ENCODE peak calls at places on chromosomes 3 and 15, in ten cellular contexts. Q, K, R, J, F, V, D, Y, U and Z are unnamed samples.

GRCh38 chr3:154324919-154325318 is 632 bp upstream of the DHX36 start:
- DNase-seq in D (no peak), Y (no peak), K (no peak), J (no peak), V (no peak), U (peak), R (peak), Q (peak), F (no peak), Z (no peak)

GRCh38 chr3:51139616-51140015 is 245.5 kb upstream of the MANF start:
- DNase-seq in Y (no peak), J (no peak), K (no peak), V (no peak), U (no peak), R (no peak), F (no peak), Q (no peak), D (no peak), Z (no peak)

GRCh38 chr15:98035134-98035533 is 74.6 kb downstream of the ARRDC4 start:
- DNase-seq in Y (no peak), D (no peak), Q (no peak), K (no peak), U (no peak), J (no peak), F (no peak), R (no peak), V (no peak), Z (no peak)

GRCh38 chr15:98770984-98771383 is 122.6 kb downstream of the IGF1R start:
- DNase-seq in F (no peak), U (no peak), V (no peak), K (no peak), Y (no peak), R (no peak), J (no peak), D (no peak), Q (no peak), Z (no peak)

GRCh38 chr15:81304226-81304625 is 19.7 kb downstream of the STARD5 start:
- DNase-seq in K (peak), V (no peak), U (no peak), J (no peak), Q (no peak), R (no peak), D (no peak), F (no peak), Y (no peak), Z (no peak)

GRCh38 chr3:71173421-71173975 is 410.0 kb downstream of the FOXP1 start:
- DNase-seq in F (no peak), J (no peak), R (no peak), Y (no peak), U (no peak), D (no peak), V (no peak), K (no peak), Q (no peak), Z (no peak)

GRCh38 chr15:99169769-99170311 is 65.0 kb downstream of the SYNM start:
- DNase-seq in J (no peak), R (no peak), D (no peak), Q (peak), K (no peak), Y (no peak), V (no peak), U (no peak), F (no peak), Z (no peak)

GRCh38 chr3:174973465-174973864 is 114.3 kb downstream of the NAALADL2 start:
- DNase-seq in Q (peak), D (no peak), F (no peak), Y (no peak), R (no peak), V (no peak), K (no peak), U (no peak), J (no peak), Z (no peak)

GRCh38 chr3:139473155-139473771 is 3.1 kb downstream of the RBP2 start:
- DNase-seq in K (no peak), Y (no peak), J (no peak), V (no peak), R (no peak), Q (peak), F (no peak), D (no peak), U (peak), Z (no peak)

GRCh38 chr3:50591196-50591741 is 20.3 kb downstream of the CISH start:
- DNase-seq in R (no peak), V (no peak), J (no peak), Y (no peak), U (no peak), F (no peak), K (no peak), Q (no peak), D (no peak), Z (no peak)

GRCh38 chr15:83206971-83207621 is 527 bp downstream of the HDGFL3 start:
- DNase-seq in Q (peak), V (peak), R (no peak), U (peak), J (no peak), K (peak), D (no peak), Y (peak), F (peak), Z (peak)

GRCh38 chr3:50587806-50588758 is 18.8 kb downstream of the HEMK1 start:
- DNase-seq in F (peak), D (peak), Q (no peak), U (no peak), Y (no peak), K (no peak), V (no peak), J (no peak), R (no peak), Z (peak)

GRCh38 chr3:171458056-171458856 is 1.9 kb downstream of the TNIK start:
- DNase-seq in J (no peak), D (peak), V (no peak), Y (no peak), F (no peak), U (no peak), Q (no peak), R (no peak), K (peak), Z (peak)

GRCh38 chr15:73818308-73818985 is 54.9 kb upstream of the TBC1D21 start:
- DNase-seq in D (no peak), R (peak), J (no peak), Q (no peak), K (no peak), Y (no peak), V (no peak), F (no peak), U (no peak), Z (no peak)

GRCh38 chr3:45677045-45677436 is 12.2 kb upstream of the SACM1L start:
- DNase-seq in U (no peak), V (no peak), K (peak), Y (no peak), D (peak), R (no peak), J (no peak), Q (peak), F (no peak), Z (peak)

GRCh38 chr3:132556467-132557159 is 40.5 kb upstream of the ACKR4 start:
- DNase-seq in R (peak), Q (no peak), U (peak), Y (no peak), D (no peak), F (no peak), V (peak), J (no peak), K (peak), Z (no peak)

GRCh38 chr15:29693225-29693624 is 129.0 kb downstream of the TJP1 start:
- DNase-seq in U (no peak), D (no peak), K (no peak), R (no peak), F (no peak), J (no peak), Y (no peak), V (no peak), Q (no peak), Z (no peak)

GRCh38 chr3:14806641-14807263 is 12.0 kb upstream of the FGD5 start:
- DNase-seq in K (peak), F (no peak), R (no peak), Y (no peak), U (no peak), D (no peak), Q (no peak), V (no peak), J (no peak), Z (no peak)

GRCh38 chr3:178263236-178263916 is 272.9 kb upstream of the KCNMB2 start:
- DNase-seq in J (no peak), Y (no peak), Q (no peak), K (peak), D (no peak), U (peak), V (no peak), F (no peak), R (no peak), Z (no peak)

GRCh38 chr15:62391565-62392262 is 226.6 kb upstream of the C2CD4B start:
- DNase-seq in Q (peak), D (no peak), K (peak), R (peak), J (peak), F (peak), V (peak), Y (no peak), U (peak), Z (no peak)

GRCh38 chr15:48861813-48862431 is 16.0 kb upstream of the EID1 start:
- DNase-seq in D (peak), Y (peak), V (no peak), Q (peak), F (peak), K (peak), R (peak), J (no peak), U (peak), Z (peak)

GRCh38 chr3:65439641-65440040 is 599.1 kb downstream of the MAGI1 start:
- DNase-seq in D (no peak), K (peak), J (peak), U (peak), Q (peak), V (no peak), F (no peak), R (peak), Y (peak), Z (no peak)

GRCh38 chr15:81001180-81002003 is 669 bp downstream of the TLNRD1 start:
- DNase-seq in Y (peak), Q (peak), R (peak), D (peak), U (peak), V (peak), F (peak), K (peak), J (no peak), Z (peak)

GRCh38 chr3:60336061-60336460 is 915.2 kb downstream of the FHIT start:
- DNase-seq in Q (no peak), K (no peak), F (no peak), D (no peak), Y (no peak), J (no peak), U (no peak), V (no peak), R (no peak), Z (no peak)

GRCh38 chr3:52197499-52197841 is 490 bp upstream of the ALAS1 start:
- DNase-seq in J (no peak), D (no peak), Q (no peak), R (no peak), Y (no peak), F (no peak), V (no peak), K (no peak), U (no peak), Z (no peak)

GRCh38 chr3:43932921-43933320 is 242.2 kb downstream of the ABHD5 start:
- DNase-seq in J (no peak), Y (no peak), Q (peak), V (no peak), F (no peak), D (no peak), K (no peak), U (no peak), R (no peak), Z (no peak)

GRCh38 chr15:88652456-88653199 is 13.8 kb downstream of the ISG20 start:
- DNase-seq in J (no peak), R (no peak), Q (no peak), F (no peak), D (no peak), V (no peak), K (no peak), U (no peak), Y (no peak), Z (no peak)

GRCh38 chr3:170226426-170226960 is 4.3 kb downstream of the PRKCI start:
- DNase-seq in D (no peak), J (no peak), K (no peak), V (no peak), R (no peak), Y (no peak), U (no peak), Q (no peak), F (no peak), Z (no peak)

GRCh38 chr3:122774564-122774963 is 19.1 kb downstream of the HSPBAP1 start:
- DNase-seq in D (no peak), F (peak), U (peak), V (no peak), K (no peak), Q (no peak), R (no peak), J (no peak), Y (no peak), Z (no peak)

GRCh38 chr3:22988566-22988965 is 214.6 kb upstream of the UBE2E2 start:
- DNase-seq in Q (no peak), F (no peak), R (no peak), D (no peak), U (no peak), J (no peak), V (no peak), K (no peak), Y (peak), Z (no peak)

GRCh38 chr15:49439678-49440375 is 16.8 kb downstream of the FGF7 start:
- DNase-seq in V (no peak), Y (no peak), F (no peak), R (no peak), J (no peak), K (peak), D (no peak), Q (no peak), U (no peak), Z (no peak)

GRCh38 chr15:101176625-101177024 is 75.2 kb downstream of the CHSY1 start:
- DNase-seq in F (no peak), V (no peak), Y (no peak), U (no peak), D (no peak), J (no peak), R (no peak), K (no peak), Q (no peak), Z (no peak)

GRCh38 chr3:178206554-178206953 is 329.7 kb upstream of the KCNMB2 start:
- DNase-seq in F (no peak), D (no peak), V (no peak), J (no peak), U (no peak), Q (no peak), Y (no peak), R (no peak), K (no peak), Z (no peak)

GRCh38 chr3:185549651-185550111 is 2.7 kb downstream of the LIPH start:
- DNase-seq in V (no peak), K (no peak), J (no peak), Y (no peak), R (no peak), Q (no peak), F (no peak), U (no peak), D (no peak), Z (no peak)

GRCh38 chr3:151909720-151910405 is 36.4 kb downstream of the SUCNR1 start:
- DNase-seq in V (no peak), K (no peak), R (no peak), F (no peak), Y (no peak), D (no peak), Q (no peak), U (no peak), J (no peak), Z (no peak)

GRCh38 chr15:28783466-28783865 is 65.0 kb downstream of the GOLGA6L7 start:
- DNase-seq in R (no peak), V (no peak), F (no peak), Y (no peak), D (no peak), K (no peak), U (no peak), J (no peak), Q (no peak), Z (no peak)